ENCODE peak calls at places on chromosomes 11 and 22, in six cellular contexts. D is HCT116, O is MM.1S, W is PC-3, A is SK-N-SH, R is neural progenitor cell. I is an unnamed sample.

GRCh38 chr11:35377262-35377661 is 42.1 kb downstream of the SLC1A2 start:
- DNase-seq in D (no peak), O (no peak), W (no peak), A (peak), R (no peak), I (no peak)

GRCh38 chr11:46808804-46809431 is 37.2 kb downstream of the CKAP5 start:
- DNase-seq in D (peak), O (peak), W (peak), A (peak), R (no peak), I (peak)

GRCh38 chr22:44648821-44649566 is 53.0 kb upstream of the PRR5 start:
- DNase-seq in D (no peak), O (no peak), W (no peak), A (peak), R (no peak), I (peak)

GRCh38 chr11:126062679-126063509 is at the start of gene CDON:
- DNase-seq in D (peak), O (peak), W (peak), A (peak), R (peak), I (peak)

GRCh38 chr11:102426570-102426969 is 26.0 kb downstream of the TMEM123 start:
- DNase-seq in D (no peak), O (no peak), W (no peak), A (no peak), R (no peak), I (no peak)

GRCh38 chr11:120499859-120500258 is 11.7 kb upstream of the GRIK4 start:
- DNase-seq in D (no peak), O (peak), W (no peak), A (no peak), R (no peak), I (no peak)

GRCh38 chr11:2390871-2391662 is 9.5 kb upstream of the TSSC4 start:
- DNase-seq in D (no peak), O (no peak), W (peak), A (no peak), R (peak), I (peak)

GRCh38 chr22:24108073-24108472 is 73.2 kb upstream of the SUSD2 start:
- DNase-seq in D (no peak), O (no peak), W (no peak), A (no peak), R (peak), I (no peak)

GRCh38 chr11:125180413-125181305 is 16.1 kb downstream of the PKNOX2 start:
- DNase-seq in D (no peak), O (no peak), W (peak), A (no peak), R (no peak), I (peak)

GRCh38 chr22:47626428-47627390 is 864.3 kb downstream of the TBC1D22A start:
- DNase-seq in D (peak), O (peak), W (peak), A (no peak), R (no peak), I (no peak)

GRCh38 chr11:57248780-57249383 is 11.8 kb upstream of the APLNR start:
- DNase-seq in D (peak), O (peak), W (peak), A (peak), R (peak), I (peak)

GRCh38 chr22:45036154-45036553 is 26.3 kb upstream of the PHF21B start:
- DNase-seq in D (no peak), O (no peak), W (no peak), A (no peak), R (no peak), I (no peak)

GRCh38 chr22:30872282-30873041 is 96.1 kb downstream of the MORC2 start:
- DNase-seq in D (no peak), O (no peak), W (no peak), A (peak), R (no peak), I (no peak)

GRCh38 chr11:2445107-2445947 is 519 bp downstream of the KCNQ1 start:
- DNase-seq in D (no peak), O (peak), W (no peak), A (no peak), R (peak), I (no peak)

GRCh38 chr11:2446590-2447252 is 1.9 kb downstream of the KCNQ1 start:
- DNase-seq in D (no peak), O (no peak), W (no peak), A (peak), R (no peak), I (no peak)

GRCh38 chr11:128772814-128773213 is 78.9 kb downstream of the FLI1 start:
- DNase-seq in D (no peak), O (no peak), W (no peak), A (no peak), R (no peak), I (no peak)

GRCh38 chr11:116901211-116901610 is 63.8 kb upstream of the APOA1 start:
- DNase-seq in D (no peak), O (no peak), W (no peak), A (no peak), R (no peak), I (no peak)

GRCh38 chr22:27283240-27283639 is 518.3 kb downstream of the MN1 start:
- DNase-seq in D (no peak), O (no peak), W (no peak), A (no peak), R (no peak), I (no peak)

GRCh38 chr11:112525270-112525669 is 264.6 kb upstream of the PLET1 start:
- DNase-seq in D (no peak), O (no peak), W (no peak), A (no peak), R (no peak), I (peak)

GRCh38 chr22:44441401-44442185 is 56.4 kb downstream of the RTL6 start:
- DNase-seq in D (no peak), O (no peak), W (no peak), A (no peak), R (no peak), I (no peak)

GRCh38 chr11:116310215-116310614 is 462.6 kb downstream of the BUD13 start:
- DNase-seq in D (no peak), O (no peak), W (no peak), A (no peak), R (peak), I (no peak)

GRCh38 chr22:23180893-23181762 is 819 bp downstream of the BCR start:
- DNase-seq in D (no peak), O (peak), W (peak), A (peak), R (peak), I (peak)

GRCh38 chr11:94171693-94172440 is 43.2 kb downstream of the PANX1 start:
- DNase-seq in D (peak), O (peak), W (peak), A (peak), R (peak), I (peak)

GRCh38 chr11:12675951-12676711 is 1.9 kb downstream of the TEAD1 start:
- DNase-seq in D (no peak), O (peak), W (peak), A (peak), R (peak), I (peak)

GRCh38 chr11:131674051-131674755 is 303.8 kb downstream of the NTM start:
- DNase-seq in D (peak), O (peak), W (peak), A (peak), R (peak), I (peak)

GRCh38 chr11:77559686-77560425 is 29.9 kb upstream of the AQP11 start:
- DNase-seq in D (peak), O (no peak), W (peak), A (no peak), R (no peak), I (peak)

GRCh38 chr11:47946682-47947575 is 33.4 kb upstream of the PTPRJ start:
- DNase-seq in D (peak), O (no peak), W (peak), A (no peak), R (no peak), I (peak)

GRCh38 chr22:19605508-19606331 is 81.5 kb upstream of the CLDN5 start:
- DNase-seq in D (no peak), O (no peak), W (peak), A (no peak), R (no peak), I (no peak)

GRCh38 chr11:80165763-80166162 is 724.9 kb upstream of the TENM4 start:
- DNase-seq in D (no peak), O (no peak), W (peak), A (no peak), R (no peak), I (peak)

GRCh38 chr11:12889243-12889642 is 119.9 kb upstream of the RASSF10 start:
- DNase-seq in D (no peak), O (no peak), W (no peak), A (no peak), R (no peak), I (peak)

GRCh38 chr11:131640320-131640719 is 269.9 kb downstream of the NTM start:
- DNase-seq in D (no peak), O (no peak), W (no peak), A (no peak), R (no peak), I (no peak)

GRCh38 chr22:27629908-27630733 is 171.4 kb downstream of the MN1 start:
- DNase-seq in D (no peak), O (no peak), W (no peak), A (no peak), R (peak), I (no peak)

GRCh38 chr11:35210886-35211546 is 72.0 kb downstream of the CD44 start:
- DNase-seq in D (no peak), O (no peak), W (no peak), A (no peak), R (no peak), I (peak)

GRCh38 chr11:12418019-12418611 is 40.7 kb downstream of the PARVA start:
- DNase-seq in D (no peak), O (no peak), W (no peak), A (no peak), R (no peak), I (peak)

GRCh38 chr11:13339196-13340153 is 61.9 kb downstream of the BMAL1 start:
- DNase-seq in D (no peak), O (no peak), W (peak), A (no peak), R (no peak), I (peak)

GRCh38 chr11:57599381-57599780 is 1.9 kb downstream of the SERPING1 start:
- DNase-seq in D (no peak), O (no peak), W (no peak), A (no peak), R (no peak), I (no peak)

DNA sequence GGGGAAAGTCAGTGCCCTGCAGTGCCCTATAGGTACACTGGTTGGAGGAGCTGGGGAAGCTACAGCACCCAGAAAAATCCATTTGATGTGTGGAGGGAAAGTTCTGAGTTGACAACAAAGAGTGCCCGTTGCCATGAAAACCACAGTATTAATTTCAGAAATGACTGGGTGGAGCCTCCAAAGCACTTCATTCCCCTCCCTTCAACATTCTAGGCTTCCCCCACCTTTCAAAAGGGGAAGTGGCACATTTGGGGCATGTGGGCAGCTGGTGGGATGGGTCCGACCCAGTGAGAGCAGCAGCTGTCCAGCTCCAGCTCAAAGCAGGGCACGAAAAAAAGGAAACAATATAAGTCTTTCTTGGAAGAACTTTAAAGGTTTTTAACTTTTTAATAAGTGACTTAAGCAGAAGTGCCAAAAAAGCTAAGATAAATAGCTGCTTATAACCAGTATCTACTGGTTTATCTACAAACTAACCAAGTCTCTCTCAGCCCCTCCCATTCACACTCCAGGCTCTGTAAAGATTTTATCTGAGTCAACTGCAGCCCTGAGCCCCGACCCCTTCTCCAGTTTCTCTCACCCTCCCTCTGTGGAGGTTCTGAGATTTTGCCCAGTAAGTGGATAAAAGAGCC is 9.0 kb upstream of the AHNAK start:
- DNase-seq in D (no peak), O (peak), W (peak), A (peak), R (peak), I (peak)
- TF ChIP-seq EZH2phosphoT487 in D (no peak), O (no peak), W (no peak), A (no peak), R (no peak), I (no peak)

GRCh38 chr11:28728666-28729065 is 620.5 kb downstream of the METTL15 start:
- DNase-seq in D (no peak), O (no peak), W (no peak), A (no peak), R (no peak), I (no peak)

GRCh38 chr11:28730889-28731288 is 622.7 kb downstream of the METTL15 start:
- DNase-seq in D (no peak), O (peak), W (no peak), A (no peak), R (no peak), I (no peak)

GRCh38 chr11:28730336-28730735 is 622.1 kb downstream of the METTL15 start:
- DNase-seq in D (no peak), O (no peak), W (peak), A (no peak), R (no peak), I (peak)

GRCh38 chr11:28727254-28727653 is 619.1 kb downstream of the METTL15 start:
- DNase-seq in D (no peak), O (no peak), W (no peak), A (no peak), R (no peak), I (peak)

GRCh38 chr11:28729339-28729738 is 621.2 kb downstream of the METTL15 start:
- DNase-seq in D (no peak), O (no peak), W (no peak), A (no peak), R (no peak), I (no peak)
- H2AFZ ChIP-seq in D (no peak), O (no peak), W (no peak), A (no peak), R (no peak), I (no peak)

GRCh38 chr11:85680897-85681296 is 5.1 kb downstream of the CCDC89 start:
- DNase-seq in D (no peak), O (no peak), W (no peak), A (peak), R (no peak), I (no peak)

GRCh38 chr11:85685131-85685819 is 720 bp downstream of the CCDC89 start:
- DNase-seq in D (no peak), O (no peak), W (no peak), A (peak), R (no peak), I (peak)

GRCh38 chr11:85682330-85683305 is 3.4 kb downstream of the CCDC89 start:
- DNase-seq in D (no peak), O (no peak), W (no peak), A (peak), R (no peak), I (peak)

DNA sequence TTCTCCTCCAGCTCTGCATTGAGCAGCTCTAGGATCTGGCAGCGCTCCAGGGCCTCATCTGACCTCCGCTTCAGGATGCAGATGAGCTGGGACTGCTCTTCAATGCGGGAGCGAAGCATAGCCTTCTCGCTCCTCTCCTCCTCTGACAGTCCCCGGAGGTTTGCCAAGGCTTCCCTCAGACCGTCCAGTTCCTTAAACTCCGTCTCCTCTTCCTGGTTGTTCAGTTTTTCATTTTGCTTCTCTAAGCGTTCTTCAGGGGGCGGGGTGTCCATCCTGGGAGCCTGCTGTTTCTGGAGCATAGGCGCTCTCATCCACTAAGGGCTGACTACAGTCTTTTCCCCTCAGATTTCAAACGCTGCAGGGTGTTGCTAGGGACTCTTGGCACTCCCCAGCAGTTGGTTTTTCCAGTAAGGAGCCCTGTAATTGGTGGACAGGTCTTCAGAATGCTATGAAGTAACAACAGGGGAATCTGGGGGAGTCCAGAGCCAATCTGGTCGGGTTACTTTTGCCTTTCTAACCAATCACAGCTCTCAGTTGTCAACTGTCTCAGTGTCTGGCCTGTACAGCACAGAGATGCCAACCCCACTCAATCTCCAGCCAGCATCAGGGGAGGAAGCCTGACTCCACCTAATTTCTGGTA is at the start of gene CCDC89:
- DNase-seq in D (no peak), O (no peak), W (peak), A (peak), R (peak), I (peak)
- H3K9ac ChIP-seq in D (no peak), O (no peak), W (no peak), A (peak), R (no peak), I (peak)

GRCh38 chr11:19077965-19078364 is 17.4 kb upstream of the MRGPRX2 start:
- DNase-seq in D (no peak), O (no peak), W (no peak), A (no peak), R (no peak), I (no peak)

GRCh38 chr11:19083166-19083565 is 22.6 kb upstream of the MRGPRX2 start:
- DNase-seq in D (no peak), O (no peak), W (no peak), A (no peak), R (no peak), I (no peak)

GRCh38 chr11:19076744-19077589 is 16.4 kb upstream of the MRGPRX2 start:
- DNase-seq in D (peak), O (peak), W (peak), A (peak), R (peak), I (peak)

GRCh38 chr11:19080579-19080993 is 20.1 kb upstream of the MRGPRX2 start:
- DNase-seq in D (no peak), O (no peak), W (peak), A (no peak), R (no peak), I (peak)

DNA sequence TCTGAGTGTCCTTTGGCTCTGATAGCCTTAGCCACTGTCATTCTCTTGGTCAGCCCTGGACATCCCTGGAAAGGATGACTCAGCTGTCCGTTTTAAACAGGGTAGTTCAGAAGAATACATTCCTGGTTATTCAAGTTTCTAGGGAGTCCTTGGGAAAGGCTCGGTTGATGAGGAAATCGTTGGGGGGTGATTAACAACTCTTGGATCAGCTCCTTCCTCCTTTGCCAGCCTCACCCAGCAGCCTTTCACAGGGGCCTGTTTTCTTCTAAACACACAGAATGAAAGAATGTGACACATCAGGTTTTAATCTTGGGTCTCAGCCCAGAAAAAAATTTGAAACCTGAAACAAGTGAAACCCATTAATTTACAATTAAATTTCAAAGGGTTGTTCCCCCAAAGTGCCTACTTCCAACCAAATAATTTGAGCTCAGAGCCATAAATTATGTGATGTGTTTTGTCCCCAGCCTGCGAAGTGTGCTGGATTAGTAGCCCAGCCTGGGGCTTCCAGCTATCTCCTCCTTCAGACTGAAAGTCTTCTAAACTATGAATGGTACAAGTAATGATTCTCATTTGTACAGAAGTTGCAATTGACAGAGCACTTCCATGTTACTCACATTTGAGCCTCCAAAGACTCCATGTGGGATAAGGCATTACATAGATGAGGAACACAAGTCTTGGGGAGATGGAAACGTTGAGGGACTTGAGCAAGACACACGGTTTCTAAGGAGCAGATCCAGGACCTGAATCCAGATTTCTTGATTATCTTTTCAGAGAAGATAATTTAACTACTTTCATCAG is 19.3 kb upstream of the MRGPRX2 start:
- DNase-seq in D (peak), O (no peak), W (peak), A (no peak), R (no peak), I (peak)
- TF ChIP-seq EZH2phosphoT487 in D (no peak), O (no peak), W (no peak), A (no peak), R (no peak), I (no peak)

DNA sequence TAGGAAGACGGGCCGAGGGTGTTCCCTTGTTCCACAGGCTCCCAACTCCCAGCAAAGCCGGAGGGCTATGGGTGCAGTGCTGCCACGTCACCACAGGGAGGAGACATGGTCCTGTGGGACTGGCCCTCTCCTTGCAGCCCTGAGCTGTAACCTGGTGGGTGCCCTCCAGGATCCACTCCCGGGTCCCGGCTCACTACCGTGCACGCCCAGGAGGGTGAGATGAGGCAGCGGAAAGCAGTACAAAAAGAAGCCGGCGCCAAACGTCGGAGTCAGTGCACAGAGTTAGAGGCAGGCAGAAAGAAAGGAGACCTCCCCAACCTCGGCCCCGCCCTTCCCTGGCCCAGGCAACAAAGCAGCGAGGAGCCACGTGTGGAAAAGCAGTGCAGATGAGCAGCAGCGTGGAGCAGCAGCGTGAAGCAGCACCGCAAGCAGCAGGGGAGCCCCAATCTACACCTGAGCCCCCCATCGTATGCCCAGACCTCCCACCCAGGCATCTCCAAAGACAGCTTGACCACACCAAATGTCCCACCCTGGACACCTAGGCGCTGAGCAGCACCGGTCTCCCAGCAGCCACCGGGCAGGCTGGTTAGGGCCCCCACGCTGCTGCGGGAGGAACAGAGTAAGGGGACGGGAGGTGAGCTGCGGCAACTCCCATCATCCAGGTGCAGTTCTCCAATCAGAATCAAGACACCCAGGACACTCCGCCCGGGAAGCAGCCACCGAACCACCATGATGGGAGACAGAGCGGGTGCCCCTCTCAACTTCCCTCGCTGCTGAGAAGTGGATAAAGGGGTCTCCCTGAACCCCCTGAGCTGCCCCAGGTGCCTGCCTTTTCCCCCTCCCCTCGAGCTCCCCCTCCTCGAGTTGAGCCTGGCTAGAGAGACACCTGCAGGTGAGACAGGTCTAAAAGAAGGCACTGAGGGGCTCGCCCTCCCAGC is 28.8 kb downstream of the IGSF9B start:
- DNase-seq in D (no peak), O (peak), W (peak), A (peak), R (peak), I (peak)
- H2AFZ ChIP-seq in D (no peak), O (peak), W (peak), A (no peak), R (peak), I (peak)

I was measured in GM23248.